ENCODE peak calls at places on chromosomes 12 and 14, in nine cellular contexts. W is uterus, J is thoracic aorta, R is adrenal gland, S is OCI-LY7, X is psoas muscle, K is breast epithelium, C is GM23338, B is left lung. P is an unnamed sample. For H3K4me1, the result is how much of the 10 kb centered on the place peaks cover.

GRCh38 chr14:54564071-54564798 is 2.7 kb upstream of the SAMD4A start:
- DNase-seq in X (no peak), B (no peak), K (no peak), C (peak), W (no peak), R (no peak), J (no peak), S (peak), P (no peak)

GRCh38 chr12:116408489-116409217 is 131.2 kb upstream of the MED13L start:
- DNase-seq in J (no peak), X (no peak), K (no peak), C (no peak), R (no peak), B (no peak), W (no peak), S (no peak), P (no peak)

GRCh38 chr12:68508536-68509050 is 102.1 kb upstream of the RAP1B start:
- DNase-seq in B (no peak), X (no peak), R (no peak), K (no peak), S (no peak), C (no peak), W (no peak), J (no peak), P (no peak)

GRCh38 chr14:35682802-35683201 is 126.3 kb downstream of the RALGAPA1 start:
- DNase-seq in X (no peak), S (no peak), J (no peak), C (no peak), B (no peak), R (no peak), W (no peak), K (no peak), P (no peak)

GRCh38 chr14:20302042-20302761 is 3.5 kb downstream of the TTC5 start:
- DNase-seq in K (no peak), W (no peak), S (no peak), B (no peak), R (no peak), X (no peak), C (no peak), J (no peak), P (no peak)

GRCh38 chr12:119456824-119457223 is 122.3 kb downstream of the CCDC60 start:
- DNase-seq in S (no peak), R (no peak), C (no peak), K (no peak), B (no peak), X (no peak), W (no peak), J (no peak), P (no peak)

GRCh38 chr12:112837629-112838191 is 46.2 kb downstream of the RPH3A start:
- DNase-seq in K (no peak), B (no peak), S (no peak), J (no peak), W (no peak), R (no peak), X (no peak), C (no peak), P (no peak)

GRCh38 chr14:90355540-90356518 is 24.1 kb upstream of the NRDE2 start:
- DNase-seq in R (no peak), X (no peak), W (no peak), B (no peak), K (no peak), S (no peak), C (no peak), J (no peak), P (no peak)

GRCh38 chr12:71954040-71954649 is 15.5 kb downstream of the TPH2 start:
- DNase-seq in K (no peak), S (no peak), R (no peak), J (no peak), W (no peak), X (no peak), B (no peak), C (no peak), P (no peak)

GRCh38 chr12:42130670-42131402 is 13.8 kb downstream of the GXYLT1 start:
- DNase-seq in K (no peak), J (no peak), W (peak), B (no peak), R (peak), C (no peak), X (peak), S (no peak), P (no peak)

GRCh38 chr12:12214635-12215131 is 52.2 kb downstream of the LRP6 start:
- DNase-seq in B (no peak), J (no peak), K (no peak), R (no peak), C (peak), W (no peak), S (peak), X (no peak), P (no peak)

GRCh38 chr12:126219654-126220279 is 1154.5 kb downstream of the AACS start:
- DNase-seq in C (no peak), K (no peak), R (no peak), J (no peak), W (no peak), S (no peak), X (no peak), B (no peak), P (no peak)

GRCh38 chr12:608413-608812 is 54.8 kb downstream of the NINJ2 start:
- DNase-seq in W (no peak), C (no peak), B (no peak), K (no peak), S (no peak), R (no peak), J (no peak), X (no peak), P (no peak)

GRCh38 chr12:103780992-103781391 is 60.0 kb downstream of the NT5DC3 start:
- DNase-seq in C (no peak), B (no peak), R (no peak), K (no peak), S (no peak), W (no peak), X (peak), J (no peak), P (no peak)

GRCh38 chr12:93102289-93102688 is 173.2 kb upstream of the EEA1 start:
- DNase-seq in J (no peak), X (no peak), W (no peak), K (no peak), R (no peak), C (no peak), S (no peak), B (no peak), P (no peak)

GRCh38 chr12:81809829-81810595 is 50.9 kb upstream of the PPFIA2 start:
- DNase-seq in R (no peak), J (no peak), B (no peak), X (no peak), K (no peak), C (no peak), S (no peak), W (no peak), P (no peak)

GRCh38 chr12:65656904-65657351 is 167.4 kb upstream of the HMGA2 start:
- DNase-seq in B (no peak), J (no peak), X (no peak), S (no peak), C (no peak), R (no peak), W (no peak), K (no peak), P (no peak)

GRCh38 chr14:26484562-26484961 is 113.3 kb downstream of the NOVA1 start:
- DNase-seq in K (no peak), J (no peak), C (no peak), B (no peak), S (no peak), X (no peak), W (no peak), R (no peak), P (no peak)

GRCh38 chr12:5988659-5989116 is 43.6 kb upstream of the ANO2 start:
- DNase-seq in W (peak), K (peak), C (peak), S (peak), X (peak), J (no peak), R (peak), B (peak), P (peak)

GRCh38 chr14:34723867-34724266 is 9.5 kb upstream of the CFL2 start:
- DNase-seq in K (no peak), J (no peak), S (no peak), B (no peak), C (no peak), X (no peak), W (no peak), R (no peak), P (no peak)

GRCh38 chr14:101972126-101972785 is 7.9 kb downstream of the DYNC1H1 start:
- DNase-seq in B (peak), R (peak), W (peak), C (peak), K (peak), X (peak), J (peak), S (no peak), P (peak)
- H3K4me1 ChIP-seq in B (under half), R (under half), W (under half), C (under half), K (under half), X (under half), J (under half), S (under half), P (under half)

DNA sequence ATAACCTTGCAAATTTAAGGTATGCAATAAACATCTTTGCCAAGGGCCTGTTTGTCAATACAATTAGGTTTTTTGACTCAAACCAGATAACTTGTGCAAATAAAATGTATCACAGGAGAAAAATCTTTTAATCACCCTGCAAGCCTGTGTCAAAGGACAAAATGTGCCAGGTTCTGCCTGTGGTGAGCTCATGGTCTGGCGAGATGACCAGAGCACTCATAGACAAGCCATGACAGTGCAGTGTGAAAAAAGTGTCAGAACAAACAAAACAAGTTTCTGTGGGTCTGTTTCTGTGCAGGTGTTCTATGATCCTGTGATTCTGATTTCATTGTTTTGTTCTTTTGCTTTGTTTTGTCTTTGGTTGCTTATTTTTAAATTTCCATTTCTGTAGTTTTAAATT is 847.2 kb downstream of the VRK1 start:
- DNase-seq in C (no peak), J (no peak), K (no peak), W (no peak), X (no peak), B (no peak), R (no peak), S (no peak), P (no peak)
- H3K27ac ChIP-seq in C (no peak), J (no peak), K (no peak), W (no peak), X (no peak), B (no peak), R (no peak), S (no peak), P (no peak)

GRCh38 chr14:37565550-37565949 is 29.5 kb downstream of the FOXA1 start:
- DNase-seq in X (no peak), R (no peak), K (no peak), S (no peak), J (no peak), B (no peak), W (no peak), C (peak), P (no peak)
- TF ChIP-seq CTCF in X (no peak), R (no peak), K (no peak), S (peak), J (no peak), B (no peak), W (no peak), C (peak), P (no peak)

DNA sequence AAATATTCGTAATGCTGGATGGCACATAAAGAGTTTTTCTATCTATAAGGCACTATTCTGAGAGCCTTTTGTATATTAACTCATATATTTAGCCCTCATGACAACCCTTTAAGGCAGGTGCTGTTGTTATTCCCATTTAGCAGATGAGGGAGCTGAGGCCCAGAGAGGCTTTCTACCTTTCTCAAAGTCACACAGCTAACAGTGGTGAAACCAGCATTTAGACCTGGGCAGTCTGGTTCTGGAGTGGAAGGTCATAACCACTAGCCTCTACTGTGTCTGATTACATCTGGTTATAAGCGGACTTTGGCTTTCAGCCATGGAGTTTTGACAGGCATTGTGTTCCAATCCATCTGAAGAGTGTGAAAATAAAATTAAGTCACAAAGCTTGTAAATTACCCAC is 41.2 kb upstream of the HDAC7 start:
- DNase-seq in S (no peak), C (no peak), B (no peak), X (no peak), R (no peak), K (no peak), W (no peak), J (no peak), P (no peak)
- H3K4me1 ChIP-seq in S (under half), C (under half), B (under half), X (under half), R (under half), K (under half), W (under half), J (under half), P (under half)

DNA sequence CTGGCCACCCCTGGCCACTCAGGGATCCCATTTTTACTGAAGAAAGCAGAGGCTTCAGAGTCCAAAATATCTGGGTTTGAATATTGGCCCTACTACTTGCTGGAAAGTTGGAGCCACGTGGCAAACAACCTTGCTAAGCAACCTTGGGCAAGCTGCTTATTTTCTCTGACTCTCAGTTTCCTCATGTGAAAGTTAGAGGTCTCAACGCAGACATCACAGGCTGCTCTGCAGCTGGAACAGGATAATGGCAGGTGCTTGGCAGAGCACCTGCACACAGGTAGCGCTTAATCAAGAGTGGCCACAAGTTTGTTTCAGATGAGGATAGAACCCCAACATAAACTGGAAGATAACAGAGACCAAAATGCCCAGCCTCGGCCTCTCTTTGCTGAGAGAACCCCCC is 28.1 kb upstream of the CCND2 start:
- DNase-seq in S (no peak), J (no peak), C (no peak), B (no peak), X (no peak), K (no peak), W (no peak), R (no peak), P (no peak)
- H3K27ac ChIP-seq in S (no peak), J (no peak), C (peak), B (no peak), X (no peak), K (no peak), W (no peak), R (no peak), P (no peak)

GRCh38 chr12:109451400-109451799 is 25.7 kb downstream of the KCTD10 start:
- DNase-seq in S (no peak), K (no peak), R (no peak), W (no peak), J (no peak), C (no peak), B (no peak), X (no peak), P (no peak)

GRCh38 chr12:109448272-109448671 is 28.8 kb downstream of the KCTD10 start:
- DNase-seq in B (no peak), S (no peak), C (no peak), W (no peak), K (no peak), J (no peak), X (no peak), R (no peak), P (no peak)

GRCh38 chr12:109450980-109451379 is 26.1 kb downstream of the KCTD10 start:
- DNase-seq in C (no peak), S (no peak), R (no peak), B (no peak), X (no peak), W (no peak), K (no peak), J (no peak), P (no peak)

GRCh38 chr12:109448707-109449390 is 28.3 kb downstream of the KCTD10 start:
- DNase-seq in R (no peak), J (no peak), W (no peak), K (no peak), S (no peak), C (no peak), B (no peak), X (no peak), P (no peak)

DNA sequence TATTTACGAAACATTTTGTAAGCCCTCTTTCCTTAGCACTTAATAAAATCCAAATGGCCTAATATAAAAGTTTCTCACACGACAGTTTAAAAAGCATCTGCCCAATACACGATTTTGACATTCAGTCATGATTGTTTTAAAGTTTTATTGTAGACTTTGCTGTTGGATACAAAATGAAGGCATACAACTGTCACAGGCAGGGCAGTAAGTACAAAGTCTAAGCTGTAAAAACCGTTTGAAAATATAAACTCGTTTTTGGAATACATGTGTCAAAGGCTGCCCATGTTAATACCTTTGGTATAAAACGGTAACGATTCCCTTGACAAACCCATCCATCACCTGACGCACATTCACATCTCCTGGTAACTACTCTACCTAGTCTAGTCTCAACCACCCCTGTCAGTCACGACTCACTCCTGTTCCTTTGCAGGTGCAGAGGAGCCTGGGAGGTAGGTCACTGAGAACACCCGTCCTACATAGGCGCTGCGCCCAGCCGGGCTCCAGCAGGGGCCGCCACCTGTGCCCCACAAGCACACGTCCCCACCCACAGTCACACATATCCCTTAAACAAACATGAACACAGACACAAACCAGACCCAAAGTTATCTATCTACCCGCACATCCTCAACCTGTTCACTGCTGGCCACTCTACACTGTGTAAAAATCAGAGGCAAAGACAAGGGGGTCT is 27.1 kb downstream of the KCTD10 start:
- DNase-seq in C (peak), J (no peak), R (no peak), K (no peak), B (no peak), W (no peak), S (no peak), X (no peak), P (no peak)
- TF ChIP-seq CTCF in C (peak), J (no peak), R (no peak), K (no peak), B (no peak), W (no peak), S (peak), X (no peak), P (no peak)

GRCh38 chr14:99194136-99194535 is 77.9 kb downstream of the BCL11B start:
- DNase-seq in C (no peak), B (no peak), W (no peak), K (no peak), S (no peak), J (no peak), X (no peak), R (no peak), P (no peak)

GRCh38 chr14:99192823-99193222 is 79.2 kb downstream of the BCL11B start:
- DNase-seq in B (no peak), C (no peak), J (no peak), X (no peak), R (no peak), S (no peak), W (no peak), K (no peak), P (no peak)

GRCh38 chr14:99189201-99189801 is 82.7 kb downstream of the BCL11B start:
- DNase-seq in J (no peak), R (no peak), B (no peak), X (no peak), K (peak), C (no peak), S (no peak), W (no peak), P (no peak)

GRCh38 chr14:99190696-99191662 is 81.0 kb downstream of the BCL11B start:
- DNase-seq in C (peak), B (no peak), J (no peak), K (no peak), W (no peak), X (no peak), R (no peak), S (no peak), P (no peak)

DNA sequence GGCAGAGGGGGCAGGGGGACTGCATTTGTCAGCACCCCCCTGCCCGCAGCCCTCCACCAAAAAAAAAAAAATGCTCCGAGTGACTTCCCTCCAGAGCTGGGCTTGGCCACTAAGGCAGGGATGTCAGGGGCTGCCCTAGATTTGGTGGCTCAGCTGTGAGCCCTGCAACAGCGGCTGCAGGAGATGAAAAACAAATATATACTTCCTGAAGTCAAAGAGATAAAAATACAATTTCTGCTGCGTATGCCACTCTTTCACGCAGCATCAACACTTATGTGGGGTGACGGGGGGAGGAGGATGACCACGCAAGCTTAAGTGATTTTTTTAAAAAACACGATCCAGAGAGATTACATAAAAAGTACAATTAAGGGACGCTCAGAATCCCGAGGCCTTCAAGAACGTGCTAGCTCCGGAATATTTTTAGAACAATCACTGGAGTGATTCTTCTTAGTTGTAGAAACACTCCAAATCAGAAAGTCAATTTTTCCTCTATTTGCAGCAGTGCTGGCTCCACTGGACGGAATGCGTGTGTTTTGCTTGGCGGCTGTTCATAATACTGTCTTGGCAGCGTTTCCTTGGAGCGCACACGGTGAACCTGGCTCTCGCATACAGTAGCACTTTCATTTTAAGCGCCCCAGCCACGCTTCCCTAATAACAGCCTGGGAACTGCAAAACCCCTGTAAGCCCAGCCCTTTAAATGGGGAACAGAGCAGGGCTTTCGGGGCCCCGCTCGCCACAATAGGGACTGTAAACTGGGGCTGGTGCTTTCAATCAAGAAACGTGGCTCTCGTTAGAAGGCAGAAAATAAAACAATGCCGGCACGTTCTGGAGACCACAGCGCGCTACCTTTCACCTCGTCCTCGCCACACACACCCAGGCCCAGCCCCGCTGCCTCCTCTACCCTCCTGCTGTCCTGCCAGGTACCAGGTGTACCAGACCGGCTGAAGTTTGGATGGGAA is 80.1 kb downstream of the BCL11B start:
- DNase-seq in B (peak), W (peak), X (peak), S (no peak), K (peak), C (no peak), R (peak), J (no peak), P (no peak)
- H3K4me1 ChIP-seq in B (under half), W (under half), X (under half), S (under half), K (under half), C (under half), R (under half), J (under half), P (under half)

P was measured in ascending aorta.